ENCODE peak calls at places on chromosomes 12 and 14, in eight cellular contexts. N, D, C, W, R, X, E and S are unnamed samples. For H3K36me3, the result is how much of the 10 kb centered on the place peaks cover.

GRCh38 chr12:89693639-89694202 is 14.9 kb downstream of the ATP2B1 start:
- DNase-seq in X (peak), R (no peak), N (no peak), W (no peak), C (no peak), D (no peak), E (no peak), S (no peak)

GRCh38 chr14:71594828-71595227 is 337.4 kb upstream of the RGS6 start:
- DNase-seq in N (peak), R (no peak), W (no peak), C (no peak), X (no peak), D (no peak), E (no peak), S (no peak)

GRCh38 chr12:14249368-14249767 is 116.1 kb upstream of the ATF7IP start:
- DNase-seq in C (no peak), R (no peak), D (no peak), E (peak), W (no peak), X (no peak), N (no peak), S (no peak)

GRCh38 chr14:71621276-71621675 is 311.0 kb upstream of the RGS6 start:
- DNase-seq in X (peak), C (no peak), N (no peak), E (no peak), D (no peak), W (no peak), R (no peak), S (no peak)

GRCh38 chr12:77777274-77777673 is 53.4 kb upstream of the NAV3 start:
- DNase-seq in N (no peak), X (peak), D (no peak), R (no peak), E (no peak), C (no peak), W (no peak), S (peak)

GRCh38 chr12:115387392-115387791 is 703.4 kb upstream of the TBX3 start:
- DNase-seq in C (no peak), E (peak), N (no peak), D (no peak), W (no peak), X (no peak), R (no peak), S (no peak)

GRCh38 chr12:87667378-87667777 is 361.8 kb downstream of the C12orf50 start:
- DNase-seq in N (no peak), D (no peak), C (no peak), W (no peak), X (peak), E (peak), R (no peak), S (peak)

GRCh38 chr12:120571299-120571698 is 9.9 kb downstream of the POP5 start:
- DNase-seq in D (no peak), C (no peak), X (peak), N (no peak), E (no peak), R (no peak), W (no peak), S (no peak)

GRCh38 chr12:85237320-85237719 is 42.7 kb upstream of the ALX1 start:
- DNase-seq in E (no peak), W (no peak), R (no peak), D (no peak), X (no peak), C (no peak), N (no peak), S (peak)

GRCh38 chr12:26239127-26239500 is 43.7 kb downstream of the SSPN start:
- DNase-seq in W (no peak), C (no peak), N (no peak), D (no peak), E (no peak), R (no peak), X (no peak), S (no peak)

GRCh38 chr14:104102282-104102914 is 16.9 kb downstream of the ASPG start:
- DNase-seq in N (no peak), W (no peak), X (no peak), R (no peak), C (no peak), E (no peak), D (peak), S (no peak)

GRCh38 chr12:70393787-70394519 is 27.9 kb downstream of the KCNMB4 start:
- DNase-seq in R (no peak), W (no peak), N (no peak), D (no peak), C (no peak), E (no peak), X (peak), S (peak)

GRCh38 chr12:66964629-66965028 is 285.8 kb upstream of the GRIP1 start:
- DNase-seq in D (no peak), R (no peak), N (peak), E (no peak), W (peak), X (peak), C (no peak), S (no peak)

GRCh38 chr12:5273709-5274108 is 158.2 kb upstream of the NTF3 start:
- DNase-seq in R (peak), D (no peak), N (no peak), C (no peak), X (no peak), E (no peak), W (no peak), S (no peak)

GRCh38 chr12:107480836-107481608 is 204.6 kb upstream of the PWP1 start:
- DNase-seq in C (no peak), W (no peak), X (no peak), N (no peak), D (no peak), E (no peak), R (no peak), S (no peak)

GRCh38 chr12:42741771-42742510 is 152.4 kb upstream of the PRICKLE1 start:
- DNase-seq in R (no peak), N (no peak), W (no peak), D (no peak), E (no peak), X (peak), C (no peak), S (no peak)

GRCh38 chr12:53623526-53623925 is 2.7 kb downstream of the ATF7 start:
- DNase-seq in D (no peak), R (no peak), X (peak), C (no peak), N (no peak), W (no peak), E (no peak), S (peak)

GRCh38 chr12:27094726-27095125 is 12.3 kb upstream of the C12orf71 start:
- DNase-seq in N (no peak), D (no peak), C (no peak), E (no peak), R (no peak), X (no peak), W (no peak), S (no peak)

GRCh38 chr12:1638167-1638566 is 9.1 kb downstream of the WNT5B start:
- DNase-seq in W (no peak), E (no peak), N (no peak), R (no peak), X (no peak), C (no peak), D (no peak), S (no peak)

GRCh38 chr14:99231850-99232401 is 40.1 kb downstream of the BCL11B start:
- DNase-seq in C (no peak), W (no peak), D (peak), N (peak), E (peak), R (no peak), X (peak), S (no peak)

GRCh38 chr14:69237142-69237541 is 22.8 kb upstream of the GALNT16 start:
- DNase-seq in E (peak), W (no peak), N (no peak), X (no peak), C (no peak), D (no peak), R (no peak), S (no peak)

GRCh38 chr12:109625749-109626377 is 52.3 kb downstream of the MVK start:
- DNase-seq in D (no peak), X (no peak), W (no peak), N (no peak), R (no peak), E (no peak), C (no peak), S (no peak)

GRCh38 chr14:59507063-59507751 is 22.9 kb downstream of the JKAMP start:
- DNase-seq in C (peak), E (peak), R (peak), D (peak), W (peak), X (peak), N (peak), S (peak)

GRCh38 chr14:22466520-22466919 is 122.5 kb downstream of the DAD1 start:
- DNase-seq in W (no peak), R (no peak), D (no peak), E (no peak), C (no peak), X (peak), N (no peak), S (peak)

GRCh38 chr14:24228902-24229301 is 3.3 kb downstream of the NEDD8 start:
- DNase-seq in W (no peak), D (no peak), X (no peak), R (no peak), E (no peak), N (no peak), C (no peak), S (no peak)

GRCh38 chr12:27580561-27581330 is 56.7 kb downstream of the PPFIBP1 start:
- DNase-seq in D (no peak), E (no peak), W (no peak), C (no peak), N (no peak), X (no peak), R (no peak), S (peak)

GRCh38 chr12:117749431-117749830 is 219.4 kb downstream of the KSR2 start:
- DNase-seq in E (no peak), D (no peak), N (no peak), C (no peak), R (no peak), W (no peak), X (no peak), S (no peak)

GRCh38 chr12:51009038-51009437 is 17.1 kb downstream of the SLC11A2 start:
- DNase-seq in D (peak), C (peak), W (peak), E (no peak), X (no peak), N (peak), R (peak), S (no peak)

GRCh38 chr12:57545809-57546437 is 1.1 kb downstream of the DCTN2 start:
- DNase-seq in N (no peak), C (peak), X (peak), W (peak), E (peak), D (no peak), R (no peak), S (peak)

GRCh38 chr12:89384050-89384749 is 31.9 kb upstream of the DUSP6 start:
- DNase-seq in X (peak), C (peak), D (no peak), N (no peak), W (no peak), R (peak), E (peak), S (peak)

GRCh38 chr14:95296595-95297365 is 22.9 kb downstream of the CLMN start:
- DNase-seq in W (no peak), N (no peak), D (no peak), C (no peak), R (no peak), E (no peak), X (no peak), S (no peak)

GRCh38 chr12:115097406-115097805 is 413.4 kb upstream of the TBX3 start:
- DNase-seq in W (no peak), D (no peak), C (no peak), X (no peak), N (no peak), R (no peak), E (no peak), S (no peak)

DNA sequence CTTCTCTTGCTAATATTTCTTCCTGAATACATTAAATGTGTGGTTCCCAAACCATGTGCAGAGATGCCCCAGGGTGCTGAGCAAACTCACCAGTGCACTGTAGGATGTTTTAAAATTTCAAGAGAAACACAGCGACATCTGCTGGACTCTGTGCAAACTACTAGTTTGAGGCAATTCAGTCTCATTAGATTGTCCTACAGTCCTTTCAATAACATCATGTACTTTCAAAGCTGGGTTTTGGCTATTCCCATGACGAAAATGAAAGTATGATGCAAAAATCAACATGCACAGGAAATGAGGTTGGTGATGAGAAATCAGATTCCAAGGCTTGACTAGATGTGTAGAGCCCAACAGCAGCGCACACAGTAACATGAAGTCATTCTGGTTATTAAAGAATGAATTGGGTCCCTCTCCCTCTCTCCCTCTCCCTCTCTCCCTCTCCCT is 66.3 kb downstream of the CLIP1 start:
- DNase-seq in N (peak), W (peak), R (peak), C (peak), X (peak), D (no peak), E (peak), S (peak)
- H3K36me3 ChIP-seq in N (under half), W (under half), R (half or more), C (under half), X (under half), D (under half), E (under half), S (under half)

DNA sequence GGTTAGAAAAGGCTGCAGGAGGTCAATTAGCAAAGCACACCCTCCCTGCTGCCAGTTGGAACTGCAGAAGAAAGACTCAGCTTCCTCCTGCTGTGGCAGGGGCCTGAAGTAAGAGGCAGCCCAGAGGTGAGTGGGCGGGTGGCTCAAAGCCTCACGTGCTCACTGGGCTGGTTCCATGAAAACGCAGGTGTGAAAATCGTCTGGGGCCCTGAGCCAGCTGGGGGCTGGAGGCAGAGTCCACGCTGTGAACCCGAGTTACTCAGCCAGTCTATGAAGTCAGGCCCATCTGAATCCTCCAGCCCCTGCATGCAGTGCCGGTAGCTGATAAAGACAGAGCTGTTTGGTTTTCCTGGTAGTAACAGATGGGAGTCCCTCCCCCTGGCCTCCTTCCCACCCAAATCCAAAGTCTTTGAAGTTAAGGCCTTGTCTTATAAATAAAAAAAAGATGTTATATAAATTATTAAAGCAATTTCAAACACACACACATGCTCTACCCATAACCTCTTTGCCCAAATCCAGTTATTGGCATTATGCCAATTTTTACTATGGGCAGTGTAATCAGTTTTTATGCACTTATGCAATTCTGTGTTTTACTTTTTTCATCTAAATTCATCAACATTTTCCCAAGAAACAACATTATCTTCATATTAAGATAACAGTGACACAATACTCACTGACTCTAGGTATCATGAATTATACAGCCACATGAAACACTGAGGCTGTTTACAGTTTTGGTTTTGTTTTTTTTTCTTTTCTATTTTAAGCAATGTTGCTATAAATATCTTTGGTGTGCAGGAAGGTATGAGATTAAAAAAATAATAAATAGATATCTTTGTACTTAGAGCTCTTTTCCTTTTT is 57.9 kb upstream of the PNMA1 start:
- DNase-seq in D (peak), W (peak), C (peak), N (peak), X (peak), R (peak), E (peak), S (peak)
- H3K4me3 ChIP-seq in D (no peak), W (no peak), C (no peak), N (peak), X (no peak), R (no peak), E (no peak), S (no peak)

GRCh38 chr14:91754185-91754584 is 22.3 kb upstream of the CATSPERB start:
- DNase-seq in C (no peak), D (no peak), N (no peak), E (no peak), R (no peak), X (no peak), W (no peak), S (no peak)
- H3K36me3 ChIP-seq in C (under half), D (under half), N (under half), E (under half), R (under half), X (under half), W (under half), S (under half)

DNA sequence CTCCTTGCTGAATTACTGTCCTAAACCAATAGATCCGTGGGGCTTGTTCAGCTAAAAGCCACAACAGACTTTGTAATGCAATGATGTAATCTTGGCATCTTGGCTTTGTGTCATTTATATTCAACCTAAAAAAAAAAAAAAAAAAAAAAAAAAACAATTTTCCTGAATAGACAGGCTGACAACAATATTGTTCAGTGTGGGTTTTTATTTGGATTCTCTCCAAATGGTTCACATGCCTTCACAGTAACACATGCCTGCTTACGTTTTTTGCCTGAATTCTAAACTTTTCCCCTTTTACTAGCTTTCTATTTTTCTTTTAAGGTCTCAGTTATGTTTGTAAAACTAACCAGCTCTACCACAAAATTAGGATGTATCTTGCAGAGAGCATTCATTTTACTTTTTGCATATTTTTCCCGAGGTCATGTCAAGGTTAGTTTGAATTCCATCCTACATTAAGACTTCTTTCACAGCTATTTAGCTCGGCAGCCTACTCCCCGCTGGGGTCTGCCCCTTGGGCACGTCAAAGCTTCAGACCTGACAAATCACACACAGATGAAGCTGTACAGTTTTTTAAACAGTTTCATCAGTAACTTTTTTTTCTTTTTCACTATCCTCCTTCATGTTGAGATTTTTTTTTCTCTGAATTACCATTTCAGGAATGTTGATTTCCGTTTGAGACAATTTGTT is 213.7 kb upstream of the NPAS3 start:
- DNase-seq in X (peak), E (peak), C (no peak), W (no peak), D (peak), R (no peak), N (no peak), S (peak)
- H3K4me3 ChIP-seq in X (peak), E (no peak), C (no peak), W (no peak), D (peak), R (no peak), N (no peak), S (no peak)

DNA sequence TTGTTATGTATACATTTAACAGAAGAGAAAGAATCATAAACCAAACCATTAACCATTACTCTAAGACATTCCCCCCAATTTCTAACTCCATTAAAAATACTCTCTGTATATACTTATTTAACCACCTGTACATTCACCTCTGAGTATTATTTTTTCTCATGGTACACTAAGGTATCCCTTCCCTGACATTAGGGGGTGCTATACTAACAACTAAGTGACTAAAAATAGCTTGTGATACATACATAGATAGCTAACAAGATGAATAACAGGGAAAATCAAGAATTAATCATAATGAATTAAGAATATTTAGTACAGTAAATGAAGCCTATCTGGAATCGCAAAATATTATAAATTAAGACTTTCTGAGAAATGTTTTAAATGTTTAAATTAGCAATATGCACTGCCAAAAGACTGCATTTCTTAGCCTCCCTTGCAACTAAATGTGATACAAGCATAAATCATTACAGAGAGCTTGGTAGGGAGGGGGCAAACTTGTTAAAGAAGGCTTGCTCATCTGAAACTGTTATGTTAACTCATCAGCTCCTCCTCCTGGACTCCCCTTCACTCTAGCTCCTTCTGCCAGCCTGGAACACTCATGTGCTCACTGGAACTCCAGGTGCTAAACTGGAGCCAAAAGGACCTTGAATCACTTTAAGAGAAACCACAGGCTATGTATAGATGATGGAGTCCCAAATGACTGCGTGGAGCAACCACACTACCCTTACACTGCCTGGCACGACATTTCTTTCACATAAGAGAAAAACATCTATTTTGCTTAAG is 14.9 kb downstream of the C2CD5 start:
- DNase-seq in X (peak), C (no peak), R (no peak), D (no peak), W (no peak), N (peak), E (peak), S (peak)
- H3K36me3 ChIP-seq in X (under half), C (under half), R (half or more), D (under half), W (under half), N (under half), E (under half), S (under half)